ENCODE peak calls at places on chromosomes 7 and 10, in five cellular contexts. L is tibial artery; C is activated CD8-positive, alpha-beta memory T cell treated with anti-CD3 and anti-CD28 coated beads for 24 hours; P is SJSA1; J is skeletal muscle cell. A is an unnamed sample.

GRCh38 chr10:88682491-88682890 is 18.2 kb downstream of the LIPF start:
- DNase-seq in L (no peak), C (no peak), P (no peak), J (no peak), A (no peak)

GRCh38 chr7:5423272-5423843 is at the start of gene TNRC18:
- DNase-seq in L (no peak), C (peak; percentile 61), P (peak; percentile 84), J (no peak), A (no peak)

GRCh38 chr10:88117869-88118632 is 254.6 kb downstream of the PTEN start:
- DNase-seq in L (no peak), C (no peak), P (no peak), J (no peak), A (no peak)

GRCh38 chr10:36476399-36476798 is 649.0 kb upstream of the ANKRD30A start:
- DNase-seq in L (no peak), C (no peak), P (no peak), J (peak; percentile 60), A (no peak)

GRCh38 chr7:97421307-97421905 is 303.9 kb downstream of the SDHAF3 start:
- DNase-seq in L (no peak), C (no peak), P (no peak), J (no peak), A (no peak)

GRCh38 chr10:60663850-60664249 is 114.4 kb upstream of the CDK1 start:
- DNase-seq in L (no peak), C (no peak), P (no peak), J (no peak), A (no peak)

GRCh38 chr7:20543565-20543964 is 71.9 kb upstream of the ABCB5 start:
- DNase-seq in L (no peak), C (no peak), P (no peak), J (no peak), A (no peak)

GRCh38 chr10:69452676-69453415 is 1.6 kb downstream of the TSPAN15 start:
- DNase-seq in L (no peak), C (no peak), P (no peak), J (no peak), A (no peak)

GRCh38 chr7:101604331-101604933 is 24.7 kb downstream of the MYL10 start:
- DNase-seq in L (no peak), C (no peak), P (no peak), J (no peak), A (no peak)

GRCh38 chr7:154167051-154167450 is 114.9 kb downstream of the DPP6 start:
- DNase-seq in L (no peak), C (no peak), P (no peak), J (no peak), A (no peak)

GRCh38 chr7:2168612-2169312 is 64.0 kb downstream of the MAD1L1 start:
- DNase-seq in L (no peak), C (no peak), P (no peak), J (no peak), A (peak; percentile 5)

GRCh38 chr7:157397751-157398691 is 61.2 kb downstream of the DNAJB6 start:
- DNase-seq in L (peak; percentile 52), C (no peak), P (peak; percentile 63), J (no peak), A (no peak)

GRCh38 chr7:151274936-151275812 is 26.7 kb upstream of the SMARCD3 start:
- DNase-seq in L (no peak), C (no peak), P (no peak), J (no peak), A (no peak)

GRCh38 chr10:23171232-23171876 is 20.8 kb upstream of the PTF1A start:
- DNase-seq in L (no peak), C (no peak), P (no peak), J (no peak), A (no peak)

GRCh38 chr7:11747715-11748485 is 84.1 kb downstream of the THSD7A start:
- DNase-seq in L (no peak), C (no peak), P (no peak), J (no peak), A (no peak)